ENCODE peak calls at places on chromosomes 7 and 10, in five cellular contexts. R is GM12878, K is H1, A is HepG2, V is K562. U is an unnamed sample.

GRCh38 chr7:64558781-64559180 is 4.1 kb downstream of the ZNF680 start:
- DNase-seq in R (no peak), K (no peak), A (no peak), V (no peak), U (no peak)

GRCh38 chr10:121084029-121084674 is 233.0 kb downstream of the WDR11 start:
- DNase-seq in R (no peak), K (no peak), A (no peak), V (no peak), U (no peak)

GRCh38 chr7:2843711-2844152 is 376 bp downstream of the GNA12 start:
- DNase-seq in R (no peak), K (no peak), A (no peak), V (peak), U (no peak)

GRCh38 chr10:88110355-88110754 is 246.9 kb downstream of the PTEN start:
- DNase-seq in R (no peak), K (no peak), A (no peak), V (no peak), U (peak)

GRCh38 chr10:122780391-122780790 is 65.3 kb downstream of the CUZD1 start:
- DNase-seq in R (no peak), K (peak), A (no peak), V (no peak), U (no peak)

GRCh38 chr7:99155207-99155606 is 11.3 kb upstream of the SMURF1 start:
- DNase-seq in R (no peak), K (no peak), A (no peak), V (no peak), U (no peak)

GRCh38 chr10:88253622-88254021 is 329.5 kb downstream of the RNLS start:
- DNase-seq in R (no peak), K (no peak), A (no peak), V (no peak), U (no peak)

GRCh38 chr7:127858091-127858914 is 172.9 kb downstream of the LRRC4 start:
- DNase-seq in R (no peak), K (no peak), A (no peak), V (no peak), U (no peak)

GRCh38 chr7:74193054-74193453 is 16.8 kb upstream of the LAT2 start:
- DNase-seq in R (no peak), K (no peak), A (no peak), V (no peak), U (no peak)

GRCh38 chr7:152202056-152202455 is 176.6 kb downstream of the GALNT11 start:
- DNase-seq in R (no peak), K (no peak), A (no peak), V (no peak), U (no peak)

GRCh38 chr10:3757638-3758490 is 27.1 kb downstream of the KLF6 start:
- DNase-seq in R (peak), K (no peak), A (no peak), V (no peak), U (no peak)

GRCh38 chr10:75432763-75433162 is 1.3 kb downstream of the LRMDA start:
- DNase-seq in R (no peak), K (no peak), A (peak), V (no peak), U (no peak)

GRCh38 chr10:36094091-36094490 is 452.0 kb upstream of the FZD8 start:
- DNase-seq in R (no peak), K (no peak), A (no peak), V (no peak), U (no peak)

GRCh38 chr7:5177060-5177459 is 13.0 kb upstream of the WIPI2 start:
- DNase-seq in R (no peak), K (no peak), A (no peak), V (no peak), U (no peak)

GRCh38 chr10:15703944-15704580 is 15.7 kb downstream of the ITGA8 start:
- DNase-seq in R (no peak), K (no peak), A (no peak), V (peak), U (no peak)

GRCh38 chr10:88227342-88228018 is 355.6 kb downstream of the RNLS start:
- DNase-seq in R (no peak), K (no peak), A (no peak), V (peak), U (no peak)

DNA sequence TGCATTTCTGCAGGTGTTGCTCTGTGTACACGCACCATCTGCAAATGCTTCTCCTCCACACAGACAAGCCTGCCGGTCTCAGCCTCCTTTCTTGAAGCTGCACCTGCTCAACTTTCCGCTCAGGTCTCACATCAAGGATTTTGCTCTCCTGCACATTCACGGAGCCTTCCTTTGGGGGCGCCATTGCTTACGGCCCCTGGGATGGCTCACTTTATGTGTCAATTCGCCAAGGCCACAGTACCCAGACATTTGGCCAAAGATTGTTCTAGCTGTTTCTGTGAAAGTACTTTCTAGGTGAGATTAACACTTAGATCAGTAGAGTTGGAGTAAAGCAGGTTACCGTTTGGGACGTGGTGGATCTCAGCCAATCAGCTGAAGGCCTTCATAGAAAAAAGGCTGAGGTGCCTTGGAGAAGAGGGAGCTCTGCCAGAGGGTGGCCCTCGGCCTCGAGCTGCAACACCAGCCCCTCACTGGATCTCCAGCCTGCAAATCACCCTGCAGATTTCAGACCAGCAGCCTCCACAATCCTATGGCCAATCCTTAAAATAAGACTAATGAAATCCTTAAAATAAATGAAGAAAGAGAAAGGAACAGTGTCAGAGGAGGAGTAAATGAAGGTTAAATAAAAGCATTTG is 39.9 kb upstream of the PPP2R2D start:
- DNase-seq in R (no peak), K (no peak), A (no peak), V (no peak), U (no peak)
- TF ChIP-seq POLR2AphosphoS5 in R (no peak), K (no peak), A (no peak), V (no peak), U (no peak)

GRCh38 chr10:127576011-127576410 is 26.9 kb downstream of the NPS start:
- DNase-seq in R (no peak), K (no peak), A (no peak), V (no peak), U (no peak)

GRCh38 chr10:127576751-127577161 is 27.6 kb downstream of the NPS start:
- DNase-seq in R (no peak), K (no peak), A (no peak), V (no peak), U (no peak)

GRCh38 chr10:127577878-127578627 is 28.9 kb downstream of the NPS start:
- DNase-seq in R (no peak), K (no peak), A (no peak), V (no peak), U (no peak)

GRCh38 chr10:127578628-127579305 is 29.7 kb downstream of the NPS start:
- DNase-seq in R (no peak), K (no peak), A (no peak), V (no peak), U (no peak)

GRCh38 chr10:127577376-127577775 is 28.3 kb downstream of the NPS start:
- DNase-seq in R (no peak), K (no peak), A (no peak), V (no peak), U (no peak)
- TF ChIP-seq SP1 in R (no peak), K (no peak), A (no peak), V (no peak), U (no peak)

DNA sequence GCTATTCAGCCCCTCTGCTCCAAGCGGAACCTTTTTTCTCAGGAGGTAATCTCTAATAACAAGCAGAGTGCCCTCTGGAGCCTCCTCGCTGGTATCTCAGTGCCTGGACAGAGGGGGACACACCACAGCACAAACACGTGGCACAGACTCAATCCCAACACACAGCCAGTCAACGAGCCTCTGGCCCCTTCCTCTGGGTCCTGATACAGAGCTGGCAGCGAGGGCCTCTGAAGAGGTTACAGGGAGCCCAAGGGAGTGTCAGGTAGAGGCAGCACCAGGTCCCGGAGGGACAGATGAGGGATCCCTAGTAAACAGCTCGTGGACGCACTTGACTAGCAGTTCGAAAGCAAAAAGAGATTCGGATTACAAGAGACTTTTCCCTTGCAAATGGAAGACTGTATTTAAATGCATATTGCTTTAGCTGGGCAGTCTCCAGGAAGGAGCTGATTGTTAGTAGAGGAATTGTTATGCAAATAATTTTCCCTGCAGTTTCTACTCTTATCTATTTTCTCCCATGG is 14.1 kb downstream of the CXCL12 start:
- DNase-seq in R (no peak), K (peak), A (no peak), V (no peak), U (no peak)
- TF ChIP-seq POLR2AphosphoS5 in R (no peak), K (peak), A (no peak), V (no peak), U (no peak)

GRCh38 chr10:14124951-14125350 is 205.8 kb downstream of the FRMD4A start:
- DNase-seq in R (no peak), K (no peak), A (no peak), V (no peak), U (no peak)
- TF ChIP-seq SP1 in R (no peak), K (no peak), A (no peak), V (no peak), U (no peak)

GRCh38 chr7:148260605-148261004 is 330.0 kb upstream of the C7orf33 start:
- DNase-seq in R (no peak), K (no peak), A (no peak), V (no peak), U (no peak)
- TF ChIP-seq POLR2AphosphoS5 in R (no peak), K (no peak), A (no peak), V (no peak), U (no peak)

GRCh38 chr10:788796-789748 is 99.6 kb upstream of the DIP2C start:
- DNase-seq in R (no peak), K (no peak), A (peak), V (peak), U (peak)
- TF ChIP-seq SP1 in R (no peak), K (no peak), A (no peak), V (no peak), U (no peak)

GRCh38 chr7:50358306-50358705 is 53.8 kb downstream of the IKZF1 start:
- DNase-seq in R (no peak), K (no peak), A (no peak), V (peak), U (no peak)
- TF ChIP-seq POLR2AphosphoS5 in R (no peak), K (no peak), A (no peak), V (no peak), U (no peak)

DNA sequence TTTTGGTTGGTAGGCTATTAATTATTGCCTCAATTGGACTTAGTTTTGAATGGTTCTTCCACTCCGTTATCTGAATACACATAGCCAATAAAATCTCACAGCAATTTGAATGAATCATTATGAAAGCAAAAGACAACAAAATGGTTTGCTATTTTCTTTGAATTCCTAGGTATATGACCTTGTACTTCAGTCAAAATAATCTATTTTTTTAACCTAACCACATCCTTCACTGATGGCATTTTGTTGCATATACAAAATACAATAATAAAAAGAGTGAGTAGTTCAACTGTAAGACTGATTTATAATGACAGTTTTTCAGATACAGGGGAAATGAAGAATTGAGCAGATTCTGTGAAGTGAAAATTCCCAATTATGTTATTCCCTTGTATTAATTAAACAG is 433.1 kb downstream of the HTR7 start:
- DNase-seq in R (no peak), K (no peak), A (no peak), V (no peak), U (no peak)
- TF ChIP-seq SP1 in R (no peak), K (no peak), A (no peak), V (no peak), U (no peak)

GRCh38 chr7:37448057-37448636 is 517 bp downstream of the ELMO1 start:
- DNase-seq in R (no peak), K (no peak), A (no peak), V (no peak), U (no peak)

GRCh38 chr7:37449621-37450020 is 957 bp upstream of the ELMO1 start:
- DNase-seq in R (no peak), K (no peak), A (no peak), V (no peak), U (no peak)

GRCh38 chr7:37450035-37450434 is 1.4 kb upstream of the ELMO1 start:
- DNase-seq in R (no peak), K (no peak), A (no peak), V (no peak), U (no peak)

GRCh38 chr7:37446371-37446770 is 2.3 kb downstream of the ELMO1 start:
- DNase-seq in R (no peak), K (no peak), A (no peak), V (no peak), U (no peak)

GRCh38 chr7:37448637-37449331 is at the start of gene ELMO1:
- DNase-seq in R (peak), K (peak), A (peak), V (peak), U (no peak)
- TF ChIP-seq POLR2AphosphoS5 in R (peak), K (peak), A (no peak), V (no peak), U (no peak)